ENCODE peak calls at places on chromosomes 3 and 15, in ten cellular contexts. V is A549, R is HepG2, N is Peyer's patch, O is prostate gland, F is ovary, S is sigmoid colon, W is adrenal gland, U is HCT116, L is heart left ventricle. G is an unnamed sample.
A peak's percentile ranks its signal among the peaks of the same experiment; 100 is the strongest.

GRCh38 chr15:79777916-79778315 is 118.9 kb downstream of the MTHFS start:
- DNase-seq in U (no peak), L (no peak), N (no peak), O (peak; percentile 16), V (no peak), S (no peak), W (no peak), F (no peak), R (no peak), G (no peak)

GRCh38 chr15:52326758-52327157 is 31.2 kb upstream of the MYO5C start:
- DNase-seq in V (no peak), O (no peak), W (no peak), L (no peak), U (no peak), R (no peak), F (no peak), S (no peak), N (no peak), G (no peak)

GRCh38 chr3:12752803-12753202 is 6.3 kb downstream of the TMEM40 start:
- DNase-seq in V (peak; percentile 32), L (no peak), F (no peak), U (no peak), W (no peak), S (no peak), R (no peak), O (no peak), N (no peak), G (no peak)

GRCh38 chr3:59775106-59775505 is 725.3 kb upstream of the CFAP20DC start:
- DNase-seq in U (no peak), O (no peak), V (no peak), W (no peak), F (no peak), R (no peak), L (no peak), N (no peak), S (no peak), G (no peak)

GRCh38 chr15:53962646-53963561 is 15.3 kb upstream of the UNC13C start:
- DNase-seq in O (peak; percentile 14), W (peak; percentile 19), N (no peak), S (no peak), L (no peak), V (peak; percentile 18), R (peak; percentile 23), U (no peak), F (no peak), G (peak; percentile 43)

GRCh38 chr3:159378391-159378790 is 576.5 kb downstream of the MFSD1 start:
- DNase-seq in N (no peak), O (no peak), U (no peak), F (no peak), V (no peak), W (no peak), L (no peak), R (no peak), S (no peak), G (no peak)

GRCh38 chr15:22258402-22259150 is 178.2 kb downstream of the OR4M2 start:
- DNase-seq in F (no peak), U (no peak), N (no peak), S (no peak), R (no peak), W (no peak), L (no peak), V (peak; percentile 49), O (no peak), G (no peak)

GRCh38 chr15:70596354-70597055 is 166.9 kb downstream of the UACA start:
- DNase-seq in W (no peak), F (no peak), U (peak; percentile 71), V (peak; percentile 82), R (peak; percentile 89), N (no peak), O (no peak), L (no peak), S (no peak), G (no peak)

GRCh38 chr3:173021547-173022185 is 119.4 kb downstream of the SPATA16 start:
- DNase-seq in U (no peak), O (no peak), N (no peak), S (no peak), L (no peak), V (no peak), F (no peak), R (no peak), W (no peak), G (no peak)

GRCh38 chr3:137998121-137998520 is 11.8 kb upstream of the CLDN18 start:
- DNase-seq in R (no peak), S (no peak), F (no peak), V (no peak), O (no peak), N (no peak), U (no peak), L (no peak), W (no peak), G (no peak)

GRCh38 chr15:82933576-82933975 is 18.9 kb downstream of the HOMER2 start:
- DNase-seq in S (no peak), L (no peak), W (no peak), V (no peak), F (no peak), U (no peak), O (no peak), R (no peak), N (no peak), G (no peak)

GRCh38 chr3:136957751-136958288 is at the start of gene IL20RB:
- DNase-seq in V (peak; percentile 14), F (no peak), W (no peak), U (peak; percentile 62), N (no peak), L (no peak), R (no peak), O (no peak), S (no peak), G (no peak)

GRCh38 chr15:53811530-53811929 is 52.1 kb upstream of the WDR72 start:
- DNase-seq in V (peak; percentile 70), U (peak; percentile 7), S (no peak), F (no peak), W (no peak), R (peak; percentile 42), L (no peak), N (no peak), O (no peak), G (no peak)

GRCh38 chr15:33358303-33358702 is 47.5 kb downstream of the RYR3 start:
- DNase-seq in N (no peak), V (no peak), W (no peak), R (no peak), O (no peak), F (no peak), U (no peak), L (no peak), S (no peak), G (no peak)

GRCh38 chr3:98750520-98750919 is 12.6 kb upstream of the ST3GAL6 start:
- DNase-seq in U (no peak), N (no peak), V (peak; percentile 14), W (no peak), F (no peak), O (no peak), L (no peak), R (peak; percentile 70), S (no peak), G (no peak)
- TF ChIP-seq POLR2A in U (no peak), N (no peak), V (no peak), W (no peak), F (no peak), O (no peak), L (no peak), R (no peak), S (no peak), G (no peak)

GRCh38 chr3:188962253-188963247 is 209.2 kb upstream of the TPRG1 start:
- DNase-seq in W (no peak), R (no peak), N (no peak), U (no peak), L (no peak), O (no peak), F (no peak), S (no peak), V (no peak), G (no peak)
- H3K4me1 ChIP-seq in W (no peaks in the 10 kb centered on the region), R (no peaks in the 10 kb centered on the region), N (no peaks in the 10 kb centered on the region), U (no peaks in the 10 kb centered on the region), L (no peaks in the 10 kb centered on the region), O (no peaks in the 10 kb centered on the region), F (no peaks in the 10 kb centered on the region), S (no peaks in the 10 kb centered on the region), V (no peaks in the 10 kb centered on the region), G (no peaks in the 10 kb centered on the region)

GRCh38 chr3:50095352-50095998 is 6.8 kb downstream of the RBM5 start:
- DNase-seq in N (no peak), V (no peak), S (no peak), W (no peak), R (no peak), O (no peak), U (no peak), L (no peak), F (no peak), G (no peak)
- TF ChIP-seq POLR2A in N (no peak), V (no peak), S (no peak), W (no peak), R (no peak), O (no peak), U (no peak), L (no peak), F (no peak), G (no peak)

GRCh38 chr3:188259611-188260010 is 105.7 kb downstream of the LPP start:
- DNase-seq in R (no peak), U (no peak), V (no peak), W (no peak), S (no peak), L (no peak), O (no peak), N (no peak), F (no peak), G (no peak)

GRCh38 chr3:188264231-188265213 is 110.6 kb downstream of the LPP start:
- DNase-seq in S (peak; percentile 85), L (peak; percentile 38), W (no peak), O (no peak), F (peak; percentile 32), N (no peak), V (peak; percentile 52), U (no peak), R (peak; percentile 29), G (no peak)

GRCh38 chr3:188261011-188261410 is 107.1 kb downstream of the LPP start:
- DNase-seq in V (no peak), N (no peak), L (no peak), S (no peak), U (no peak), O (no peak), W (no peak), F (no peak), R (no peak), G (no peak)

GRCh38 chr3:188262488-188262887 is 108.5 kb downstream of the LPP start:
- DNase-seq in L (no peak), R (no peak), U (no peak), O (no peak), N (no peak), W (no peak), V (no peak), S (no peak), F (no peak), G (no peak)

DNA sequence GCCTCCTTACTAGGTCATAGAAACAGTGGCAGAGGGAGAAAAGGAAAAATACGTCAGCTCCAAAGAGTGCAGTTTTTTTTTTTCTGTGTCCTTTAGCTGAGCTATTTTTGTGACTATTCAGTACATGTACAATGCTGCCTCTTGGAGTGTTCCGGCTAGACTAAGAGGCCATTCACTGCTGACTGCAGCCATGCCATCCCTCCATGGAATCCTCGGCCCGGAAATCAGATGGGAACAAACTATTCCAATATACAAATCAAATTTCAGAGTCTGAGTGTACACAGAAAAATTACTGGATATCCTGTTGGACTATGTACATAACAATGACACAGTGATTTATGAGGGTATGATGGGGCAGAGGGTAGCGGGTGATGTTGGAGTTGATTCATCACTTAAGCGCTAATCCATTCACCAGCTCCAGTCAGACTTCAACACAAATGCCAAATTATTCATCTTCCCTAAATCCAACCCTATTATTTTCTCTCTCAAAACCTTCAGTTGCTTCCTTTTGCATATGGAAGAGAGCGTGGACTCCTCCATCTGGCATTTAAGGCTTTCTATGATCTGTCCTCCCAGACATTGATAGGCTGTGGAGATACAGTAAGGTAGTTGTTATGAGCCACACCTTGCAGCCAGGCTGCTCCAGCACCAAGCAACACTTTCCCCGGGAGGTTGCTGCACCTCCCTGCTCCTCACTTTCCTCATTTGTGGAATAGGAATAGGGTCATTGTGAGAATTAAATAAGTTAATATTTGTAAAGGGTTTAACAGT is 109.1 kb downstream of the LPP start:
- DNase-seq in N (no peak), S (no peak), U (no peak), F (no peak), V (peak; percentile 89), O (no peak), W (peak; percentile 21), L (peak; percentile 47), R (peak; percentile 27), G (no peak)
- H3K4me1 ChIP-seq in N (no peaks in the 10 kb centered on the region), S (peaks cover 98% of the 10 kb centered on the region), U (peaks cover 12% of the 10 kb centered on the region), F (peaks cover 15% of the 10 kb centered on the region), V (peaks cover 90% of the 10 kb centered on the region), O (peaks cover 30% of the 10 kb centered on the region), W (peaks cover 6% of the 10 kb centered on the region), L (peaks cover 56% of the 10 kb centered on the region), R (peaks cover 83% of the 10 kb centered on the region), G (peaks cover 85% of the 10 kb centered on the region)

G was measured in stomach.